ENCODE peak calls at places on chromosomes 3 and 15, in seven cellular contexts. O is fibroblast of pulmonary artery, W is epithelial cell of esophagus, Z is astrocyte of the cerebellum, L is MM.1S, S is neural progenitor cell, P is SK-N-SH. H is an unnamed sample.
A peak's percentile ranks its signal among the peaks of the same experiment; 100 is the strongest.

GRCh38 chr15:68843425-68844311 is 23.0 kb upstream of the ANP32A start:
- DNase-seq in O (peak; percentile 24), W (peak; percentile 10), Z (no peak), L (peak; percentile 57), S (peak; percentile 80), P (peak; percentile 82), H (no peak)

GRCh38 chr3:104069114-104069513 is 1297.6 kb upstream of the ALCAM start:
- DNase-seq in O (no peak), W (peak; percentile 49), Z (no peak), L (no peak), S (no peak), P (no peak), H (no peak)

GRCh38 chr15:40320931-40321371 is 2.5 kb upstream of the INAFM2 start:
- DNase-seq in O (peak; percentile 74), W (peak; percentile 67), Z (no peak), L (peak; percentile 84), S (peak; percentile 78), P (peak; percentile 78), H (no peak)

GRCh38 chr3:39279745-39280517 is at the start of gene CX3CR1:
- DNase-seq in O (no peak), W (no peak), Z (no peak), L (no peak), S (no peak), P (no peak), H (no peak)

GRCh38 chr3:100605358-100605757 is 4.0 kb upstream of the ADGRG7 start:
- DNase-seq in O (no peak), W (no peak), Z (no peak), L (no peak), S (peak; percentile 5), P (no peak), H (no peak)

GRCh38 chr3:67765575-67765974 is 111.2 kb upstream of the SUCLG2 start:
- DNase-seq in O (peak; percentile 2), W (no peak), Z (no peak), L (no peak), S (no peak), P (no peak), H (no peak)

GRCh38 chr3:107675233-107675900 is 152.6 kb downstream of the BBX start:
- DNase-seq in O (no peak), W (no peak), Z (no peak), L (peak; percentile 32), S (no peak), P (no peak), H (no peak)

GRCh38 chr3:114660124-114660523 is 366.3 kb downstream of the TIGIT start:
- DNase-seq in O (peak; percentile 71), W (no peak), Z (peak; percentile 97), L (no peak), S (peak; percentile 29), P (no peak), H (peak; percentile 41)

GRCh38 chr3:54783611-54784010 is 144.2 kb downstream of the LRTM1 start:
- DNase-seq in O (no peak), W (no peak), Z (no peak), L (no peak), S (no peak), P (no peak), H (peak; percentile 65)

GRCh38 chr3:98655666-98656065 is 62.3 kb upstream of the CPOX start:
- DNase-seq in O (peak; percentile 81), W (no peak), Z (peak; percentile 1), L (no peak), S (no peak), P (no peak), H (no peak)

GRCh38 chr15:59247364-59247763 is 40.7 kb downstream of the LDHAL6B start:
- DNase-seq in O (peak; percentile 89), W (peak; percentile 63), Z (peak; percentile 67), L (peak; percentile 36), S (peak; percentile 84), P (peak; percentile 41), H (no peak)

GRCh38 chr3:197428117-197428761 is 127.5 kb downstream of the BDH1 start:
- DNase-seq in O (peak; percentile 28), W (peak; percentile 69), Z (no peak), L (no peak), S (peak; percentile 47), P (peak; percentile 54), H (peak; percentile 31)

GRCh38 chr3:102673271-102674115 is 238.7 kb downstream of the ZPLD1 start:
- DNase-seq in O (peak; percentile 59), W (peak; percentile 60), Z (peak; percentile 29), L (peak; percentile 74), S (peak; percentile 85), P (peak; percentile 64), H (no peak)

GRCh38 chr15:90610220-90610619 is 80.5 kb downstream of the CRTC3 start:
- DNase-seq in O (peak; percentile 54), W (peak; percentile 60), Z (no peak), L (no peak), S (no peak), P (no peak), H (peak; percentile 25)

GRCh38 chr15:68789041-68789920 is 31.4 kb downstream of the ANP32A start:
- DNase-seq in O (no peak), W (peak; percentile 44), Z (no peak), L (no peak), S (no peak), P (no peak), H (no peak)

GRCh38 chr3:153348457-153349137 is 186.6 kb downstream of the RAP2B start:
- DNase-seq in O (no peak), W (peak; percentile 18), Z (no peak), L (no peak), S (no peak), P (no peak), H (peak; percentile 24)

GRCh38 chr15:35055416-35056105 is 29.5 kb downstream of the NANOGP8 start:
- DNase-seq in O (no peak), W (no peak), Z (no peak), L (no peak), S (no peak), P (no peak), H (no peak)

GRCh38 chr3:43256714-43257461 is 29.5 kb upstream of the SNRK start:
- DNase-seq in O (no peak), W (peak; percentile 64), Z (no peak), L (no peak), S (no peak), P (no peak), H (no peak)

GRCh38 chr3:41574900-41575299 is 375.6 kb downstream of the CTNNB1 start:
- DNase-seq in O (peak; percentile 13), W (no peak), Z (no peak), L (no peak), S (peak; percentile 23), P (no peak), H (no peak)

GRCh38 chr15:90402230-90402629 is 14.2 kb downstream of the IQGAP1 start:
- DNase-seq in O (peak; percentile 88), W (peak; percentile 79), Z (peak; percentile 76), L (no peak), S (no peak), P (no peak), H (peak; percentile 75)

GRCh38 chr3:162103808-162104207 is 607.2 kb downstream of the OTOL1 start:
- DNase-seq in O (no peak), W (no peak), Z (no peak), L (peak; percentile 52), S (no peak), P (no peak), H (no peak)

GRCh38 chr3:185549111-185549510 is 3.3 kb downstream of the LIPH start:
- DNase-seq in O (peak; percentile 99), W (peak; percentile 97), Z (peak; percentile 99), L (no peak), S (no peak), P (no peak), H (peak; percentile 94)

GRCh38 chr3:167861649-167862048 is 126.1 kb downstream of the SERPINI1 start:
- DNase-seq in O (no peak), W (peak; percentile 68), Z (peak; percentile 46), L (no peak), S (no peak), P (no peak), H (no peak)

GRCh38 chr3:150503402-150504099 is 42.7 kb downstream of the SERP1 start:
- DNase-seq in O (no peak), W (no peak), Z (no peak), L (no peak), S (no peak), P (no peak), H (no peak)
- TF ChIP-seq CTCF in O (no peak), W (no peak), Z (no peak), L (no peak), S (no peak), P (no peak), H (no peak)

DNA sequence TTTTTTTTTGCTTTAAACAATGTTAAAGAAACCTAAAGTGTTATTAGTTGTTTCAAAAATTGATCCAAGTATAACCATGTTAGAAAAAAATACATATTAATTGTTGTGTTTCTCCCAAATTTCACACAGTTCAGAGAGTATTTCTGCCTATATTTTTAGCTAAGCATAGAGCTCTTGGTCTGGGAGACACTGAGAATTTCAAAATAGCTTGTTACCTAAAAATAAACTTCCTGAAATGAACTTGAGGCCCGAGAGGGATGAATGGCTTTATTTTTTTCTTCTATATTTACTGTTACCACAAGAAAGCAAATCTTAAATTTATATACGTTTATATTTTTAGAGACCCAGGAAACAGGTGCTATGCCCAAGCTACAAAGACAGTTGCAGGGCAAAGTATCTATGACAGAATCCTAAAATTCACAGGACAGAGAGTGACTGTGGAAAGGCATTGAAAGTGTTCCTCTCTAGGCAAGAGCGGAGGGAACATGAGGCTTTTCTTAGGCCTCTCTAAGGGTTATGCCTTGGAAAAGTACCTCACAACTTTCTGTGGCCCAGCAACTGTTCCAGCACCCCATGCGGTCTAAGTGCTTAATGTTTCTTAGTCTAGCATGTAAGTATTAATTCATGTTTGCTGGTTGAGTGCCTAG is 36.4 kb downstream of the TGFBR2 start:
- DNase-seq in O (no peak), W (no peak), Z (no peak), L (peak; percentile 72), S (no peak), P (no peak), H (no peak)
- H3K4me3 ChIP-seq in O (no peak overlapping the region), W (no peak overlapping the region), Z (no peak overlapping the region), L (peak overlapping the region; percentile 29), S (no peak overlapping the region), P (no peak overlapping the region), H (no peak overlapping the region)

GRCh38 chr3:45055411-45056143 is 29.5 kb downstream of the CLEC3B start:
- DNase-seq in O (peak; percentile 63), W (peak; percentile 32), Z (peak; percentile 57), L (peak; percentile 24), S (peak; percentile 69), P (peak; percentile 59), H (peak; percentile 43)
- TF ChIP-seq CTCF in O (peak; percentile 2), W (peak; percentile 24), Z (no peak), L (peak; percentile 34), S (peak; percentile 56), P (peak; percentile 53), H (peak; percentile 10)

GRCh38 chr15:72319360-72319984 is 485 bp downstream of the CELF6 start:
- DNase-seq in O (peak; percentile 65), W (peak; percentile 65), Z (no peak), L (peak; percentile 16), S (peak; percentile 97), P (no peak), H (no peak)
- H3K4me3 ChIP-seq in O (peak overlapping the region; percentile 55), W (no peak overlapping the region), Z (peak overlapping the region; percentile 47), L (no peak overlapping the region), S (peak overlapping the region; percentile 46), P (no peak overlapping the region), H (peak overlapping the region; percentile 41)

GRCh38 chr3:81718311-81718710 is 43.1 kb downstream of the GBE1 start:
- DNase-seq in O (no peak), W (no peak), Z (no peak), L (no peak), S (no peak), P (no peak), H (no peak)

GRCh38 chr3:81716870-81717509 is 44.5 kb downstream of the GBE1 start:
- DNase-seq in O (peak; percentile 69), W (peak; percentile 42), Z (no peak), L (no peak), S (no peak), P (no peak), H (no peak)

GRCh38 chr3:81709606-81710005 is 51.8 kb downstream of the GBE1 start:
- DNase-seq in O (no peak), W (no peak), Z (no peak), L (no peak), S (no peak), P (no peak), H (no peak)

GRCh38 chr3:81713018-81713417 is 48.4 kb downstream of the GBE1 start:
- DNase-seq in O (peak; percentile 75), W (peak; percentile 59), Z (no peak), L (no peak), S (no peak), P (no peak), H (no peak)
- TF ChIP-seq CTCF in O (no peak), W (no peak), Z (no peak), L (no peak), S (no peak), P (no peak), H (no peak)

H was measured in BJ.